ENCODE peak calls at places on chromosomes 6 and 20, in four cellular contexts. L is thoracic aorta; C is C1 segment of cervical spinal cord; O is activated CD4-positive, alpha-beta T cell treated with anti-CD3 and anti-CD28 coated beads, Interleukin-2, amount 50 U/mL, for 4 hours. Z is an unnamed sample.

GRCh38 chr20:55394592-55394991 is 610.7 kb downstream of the CBLN4 start:
- DNase-seq in O (no peak), C (no peak), L (no peak), Z (no peak)

GRCh38 chr20:36214684-36215256 is 21.5 kb upstream of the AAR2 start:
- DNase-seq in O (no peak), L (no peak), C (no peak), Z (no peak)

GRCh38 chr6:5173862-5174643 is 86.7 kb downstream of the LYRM4 start:
- DNase-seq in C (no peak), L (no peak), O (peak; percentile 6), Z (no peak)

GRCh38 chr6:147287869-147288271 is 83.7 kb downstream of the STXBP5 start:
- DNase-seq in O (no peak), C (no peak), L (no peak), Z (no peak)

GRCh38 chr6:147063469-147064031 is 140.7 kb upstream of the STXBP5 start:
- DNase-seq in C (no peak), O (no peak), L (no peak), Z (no peak)

GRCh38 chr20:45892828-45893500 is 1.8 kb downstream of the CTSA start:
- DNase-seq in L (no peak), C (no peak), O (no peak), Z (no peak)

GRCh38 chr6:163694988-163695942 is 280.7 kb downstream of the QKI start:
- DNase-seq in L (no peak), C (no peak), O (no peak), Z (no peak)

GRCh38 chr6:44342489-44342888 is at the start of gene SPATS1:
- DNase-seq in C (no peak), L (no peak), O (no peak), Z (no peak)

GRCh38 chr20:43558412-43559146 is at the start of gene SGK2:
- DNase-seq in L (no peak), O (no peak), C (no peak), Z (no peak)

GRCh38 chr6:2563635-2564034 is 187.1 kb downstream of the MYLK4 start:
- DNase-seq in C (no peak), L (no peak), O (no peak), Z (no peak)

GRCh38 chr6:104753251-104753650 is 106.5 kb downstream of the HACE1 start:
- DNase-seq in C (no peak), L (no peak), O (no peak), Z (no peak)

GRCh38 chr6:30810813-30811329 is 66.5 kb upstream of the IER3 start:
- DNase-seq in L (no peak), C (no peak), O (peak; percentile 86), Z (no peak)

GRCh38 chr20:63706852-63707557 is 771 bp downstream of the ARFRP1 start:
- DNase-seq in C (no peak), L (no peak), O (peak; percentile 70), Z (no peak)

GRCh38 chr6:111871725-111872520 is 1.3 kb downstream of the FYN start:
- DNase-seq in O (peak; percentile 25), L (no peak), C (peak; percentile 75), Z (no peak)

GRCh38 chr6:30740993-30741784 is 1.3 kb downstream of the FLOT1 start:
- DNase-seq in O (no peak), L (no peak), C (no peak), Z (no peak)

GRCh38 chr20:49801882-49802281 is 10.7 kb upstream of the SLC9A8 start:
- DNase-seq in C (no peak), O (no peak), L (no peak), Z (no peak)

GRCh38 chr6:159806021-159806458 is 6.0 kb downstream of the PNLDC1 start:
- DNase-seq in L (no peak), C (no peak), O (no peak), Z (no peak)

GRCh38 chr20:46023999-46024398 is 5.0 kb upstream of the SLC12A5 start:
- DNase-seq in C (no peak), O (no peak), L (no peak), Z (no peak)

Z was measured in omental fat pad.